ENCODE peak calls at places on chromosomes 11 and 22, in nine cellular contexts. O is HS-27A; A is AG08395; Y is stimulated activated CD4-positive, alpha-beta T cell treated with anti-CD3 and anti-CD28 coated beads, Interleukin-1b, Interleukin-23, amount 100 ng/mL, for 24 hours; K is IMR-90; Q is SJCRH30; V is ureter; S is H7; E is Calu3. U is an unnamed sample.

GRCh38 chr11:128458316-128458715 is 129.0 kb downstream of the ETS1 start:
- DNase-seq in V (no peak), Y (no peak), O (peak), K (peak), A (peak), S (no peak), Q (no peak), E (no peak), U (peak)

GRCh38 chr11:57379732-57380131 is 1.2 kb downstream of the PRG3 start:
- DNase-seq in K (peak), O (no peak), Y (no peak), S (peak), Q (no peak), E (peak), A (no peak), V (no peak), U (peak)

GRCh38 chr11:68583047-68583446 is 101.3 kb upstream of the GAL start:
- DNase-seq in V (no peak), K (peak), A (no peak), O (peak), S (no peak), Y (no peak), E (no peak), Q (no peak), U (peak)

GRCh38 chr11:283405-284080 is 5.3 kb downstream of the NLRP6 start:
- DNase-seq in V (no peak), Y (no peak), S (no peak), E (no peak), Q (no peak), O (no peak), A (no peak), K (no peak), U (no peak)

GRCh38 chr11:13578514-13579140 is 82.8 kb upstream of the PTH start:
- DNase-seq in Q (no peak), E (no peak), O (no peak), K (no peak), Y (no peak), V (no peak), A (no peak), S (no peak), U (no peak)

GRCh38 chr22:23380230-23380573 is 199.9 kb downstream of the IGLL1 start:
- DNase-seq in O (no peak), A (no peak), V (no peak), E (no peak), Y (no peak), K (no peak), Q (no peak), S (no peak), U (no peak)

GRCh38 chr11:119626197-119626909 is 102.6 kb downstream of the NECTIN1 start:
- DNase-seq in E (no peak), A (no peak), Q (peak), Y (no peak), K (no peak), V (no peak), O (no peak), S (no peak), U (no peak)

GRCh38 chr11:96137357-96137756 is 205.6 kb downstream of the MAML2 start:
- DNase-seq in Q (no peak), K (no peak), E (no peak), Y (no peak), S (no peak), A (no peak), O (no peak), V (no peak), U (no peak)

GRCh38 chr22:32217465-32217864 is 12.6 kb upstream of the RFPL2 start:
- DNase-seq in E (no peak), A (no peak), Y (no peak), O (no peak), Q (no peak), S (no peak), K (no peak), V (no peak), U (no peak)

GRCh38 chr11:100991541-100991940 is 138.1 kb downstream of the PGR start:
- DNase-seq in S (no peak), V (no peak), Y (no peak), O (no peak), Q (no peak), E (no peak), A (no peak), K (peak), U (peak)

GRCh38 chr11:131694526-131695424 is 324.4 kb downstream of the NTM start:
- DNase-seq in Y (peak), S (peak), K (peak), V (peak), O (no peak), A (peak), E (peak), Q (peak), U (peak)

GRCh38 chr11:84106560-84106959 is 820.4 kb upstream of the CCDC90B start:
- DNase-seq in A (no peak), E (no peak), V (no peak), Q (no peak), S (no peak), Y (no peak), K (no peak), O (no peak), U (peak)

GRCh38 chr11:132228756-132229325 is 858.4 kb downstream of the NTM start:
- DNase-seq in K (peak), V (no peak), S (peak), E (no peak), Y (no peak), O (no peak), Q (no peak), A (peak), U (no peak)

GRCh38 chr11:48052183-48053040 is 72.1 kb downstream of the PTPRJ start:
- DNase-seq in A (peak), O (peak), Y (no peak), Q (no peak), S (peak), K (peak), E (peak), V (peak), U (peak)

GRCh38 chr22:24105018-24105360 is 76.3 kb upstream of the SUSD2 start:
- DNase-seq in Y (no peak), S (no peak), E (no peak), A (peak), Q (peak), K (peak), O (no peak), V (no peak), U (no peak)

GRCh38 chr22:35330258-35330861 is 30.7 kb downstream of the TOM1 start:
- DNase-seq in V (peak), E (no peak), O (no peak), Q (no peak), Y (peak), K (peak), S (no peak), A (peak), U (peak)

GRCh38 chr11:13775471-13775870 is 107.0 kb downstream of the FAR1 start:
- DNase-seq in V (no peak), S (no peak), Y (no peak), A (no peak), O (no peak), Q (no peak), E (no peak), K (no peak), U (no peak)